ENCODE peak calls at places on chromosomes 7 and 10, in ten cellular contexts. K is foreskin fibroblast; O is activated T-cell treated with anti-CD3 and anti-CD28 coated beads, Interleukin-2, amount 50 U/mL, for 72 hours; W is glomerular endothelial cell; U is lung; A is left ventricle myocardium superior; J is PC-9; N is NAMALWA; M is heart right ventricle; Z is right cardiac atrium. Q is an unnamed sample.

GRCh38 chr7:15620491-15621185 is 58.8 kb upstream of the AGMO start:
- DNase-seq in O (no peak), M (no peak), J (no peak), A (no peak), W (no peak), Z (no peak), U (no peak), K (no peak), N (no peak), Q (no peak)

GRCh38 chr7:120933475-120933874 is 17.1 kb upstream of the ING3 start:
- DNase-seq in W (no peak), K (no peak), N (no peak), U (no peak), Z (no peak), J (no peak), A (no peak), M (no peak), O (no peak), Q (no peak)

GRCh38 chr10:12483996-12484944 is 134.9 kb downstream of the CAMK1D start:
- DNase-seq in K (no peak), O (no peak), N (no peak), A (no peak), W (no peak), M (no peak), Z (peak), U (no peak), J (no peak), Q (no peak)

GRCh38 chr10:70354100-70354499 is 28.3 kb downstream of the LRRC20 start:
- DNase-seq in J (no peak), A (no peak), K (no peak), N (no peak), M (no peak), Z (no peak), U (no peak), O (no peak), W (no peak), Q (no peak)

GRCh38 chr10:35492387-35493195 is 112.5 kb upstream of the GJD4 start:
- DNase-seq in J (no peak), Z (no peak), U (no peak), M (no peak), W (no peak), O (no peak), K (no peak), A (no peak), N (no peak), Q (no peak)

GRCh38 chr10:108782411-108782810 is 1140.9 kb downstream of the XPNPEP1 start:
- DNase-seq in O (no peak), N (no peak), K (no peak), J (no peak), M (no peak), U (no peak), A (no peak), Z (no peak), W (no peak), Q (no peak)

GRCh38 chr10:33032354-33033254 is 74.6 kb upstream of the ITGB1 start:
- DNase-seq in K (peak), N (no peak), U (no peak), O (no peak), J (peak), M (no peak), Z (no peak), W (peak), A (no peak), Q (peak)

GRCh38 chr10:30190831-30191552 is 131.6 kb upstream of the JCAD start:
- DNase-seq in N (no peak), U (no peak), O (no peak), Z (no peak), A (no peak), W (no peak), M (no peak), K (no peak), J (no peak), Q (no peak)

GRCh38 chr10:31419394-31420063 is 100.5 kb downstream of the ZEB1 start:
- DNase-seq in A (no peak), M (no peak), W (no peak), O (no peak), U (no peak), K (peak), N (no peak), Z (peak), J (no peak), Q (peak)

GRCh38 chr10:62451606-62451965 is 77.4 kb downstream of the ZNF365 start:
- DNase-seq in O (no peak), N (no peak), U (no peak), Z (no peak), J (no peak), A (no peak), K (no peak), M (no peak), W (no peak), Q (no peak)

GRCh38 chr7:101066141-101066857 is 19.0 kb upstream of the TRIM56 start:
- DNase-seq in M (peak), J (no peak), O (no peak), U (no peak), Z (no peak), W (no peak), N (no peak), K (no peak), A (peak), Q (no peak)

GRCh38 chr10:79060641-79061255 is 8.0 kb upstream of the ZMIZ1 start:
- DNase-seq in K (no peak), A (no peak), O (no peak), N (no peak), W (no peak), J (no peak), M (no peak), Z (no peak), U (no peak), Q (no peak)

GRCh38 chr7:30159698-30160143 is 24.9 kb downstream of the MTURN start:
- DNase-seq in W (no peak), K (no peak), U (no peak), N (peak), J (no peak), A (peak), Z (no peak), M (no peak), O (peak), Q (no peak)

GRCh38 chr10:30189254-30189583 is 129.8 kb upstream of the JCAD start:
- DNase-seq in Z (no peak), W (no peak), U (no peak), O (no peak), M (no peak), J (no peak), N (no peak), K (no peak), A (no peak), Q (no peak)

GRCh38 chr10:122632561-122632960 is 67.1 kb downstream of the C10orf120 start:
- DNase-seq in U (no peak), K (no peak), O (no peak), M (no peak), J (no peak), N (no peak), A (peak), Z (no peak), W (no peak), Q (no peak)

GRCh38 chr7:92158660-92159575 is 20.0 kb downstream of the LRRD1 start:
- DNase-seq in O (no peak), K (peak), M (no peak), U (no peak), W (no peak), Z (no peak), A (no peak), J (no peak), N (no peak), Q (peak)

GRCh38 chr10:106740071-106740470 is 424.4 kb downstream of the SORCS1 start:
- DNase-seq in O (no peak), A (no peak), W (no peak), U (no peak), M (no peak), Z (no peak), J (no peak), K (no peak), N (no peak), Q (no peak)